ENCODE peak calls at places on chromosomes 4 and X, in four cellular contexts. One of them, this sample, is unnamed.

GRCh38 chrX:133670394-133670793 is 255.1 kb upstream of the GPC4 start:
- DNase-seq in HCT116: peak
- DNase-seq in K562: peak
- DNase-seq in HepG2: no peak
- DNase-seq in this sample: peak

GRCh38 chrX:19823031-19823430 is 64.4 kb downstream of the SH3KBP1 start:
- DNase-seq in HCT116: no peak
- DNase-seq in K562: no peak
- DNase-seq in HepG2: peak
- DNase-seq in this sample: no peak

GRCh38 chrX:91434351-91435168 is at the start of gene PABPC5:
- DNase-seq in HCT116: no peak
- DNase-seq in K562: no peak
- DNase-seq in HepG2: no peak
- DNase-seq in this sample: peak

GRCh38 chr4:28444886-28445496 is 1584.3 kb downstream of the STIM2 start:
- DNase-seq in HCT116: no peak
- DNase-seq in K562: no peak
- DNase-seq in HepG2: no peak
- DNase-seq in this sample: no peak

GRCh38 chr4:69524708-69525107 is 29.0 kb upstream of the UGT2B4 start:
- DNase-seq in HCT116: no peak
- DNase-seq in K562: no peak
- DNase-seq in HepG2: no peak
- DNase-seq in this sample: no peak

GRCh38 chr4:13601060-13601459 is 26.5 kb downstream of the BOD1L1 start:
- DNase-seq in HCT116: no peak
- DNase-seq in K562: no peak
- DNase-seq in HepG2: no peak
- DNase-seq in this sample: no peak

GRCh38 chrX:140733766-140734342 is 24.3 kb downstream of the LINC00632 start:
- DNase-seq in HCT116: no peak
- DNase-seq in K562: peak
- DNase-seq in HepG2: peak
- DNase-seq in this sample: peak

GRCh38 chrX:68443155-68443868 is 10.0 kb upstream of the OPHN1 start:
- DNase-seq in HCT116: no peak
- DNase-seq in K562: no peak
- DNase-seq in HepG2: peak
- DNase-seq in this sample: no peak

GRCh38 chr4:83013420-83013867 is 2.8 kb upstream of the LIN54 start:
- DNase-seq in HCT116: no peak
- DNase-seq in K562: no peak
- DNase-seq in HepG2: no peak
- DNase-seq in this sample: peak

GRCh38 chr4:112523008-112523440 is 7.0 kb upstream of the NEUROG2 start:
- DNase-seq in HCT116: no peak
- DNase-seq in K562: peak
- DNase-seq in HepG2: no peak
- DNase-seq in this sample: no peak

DNA sequence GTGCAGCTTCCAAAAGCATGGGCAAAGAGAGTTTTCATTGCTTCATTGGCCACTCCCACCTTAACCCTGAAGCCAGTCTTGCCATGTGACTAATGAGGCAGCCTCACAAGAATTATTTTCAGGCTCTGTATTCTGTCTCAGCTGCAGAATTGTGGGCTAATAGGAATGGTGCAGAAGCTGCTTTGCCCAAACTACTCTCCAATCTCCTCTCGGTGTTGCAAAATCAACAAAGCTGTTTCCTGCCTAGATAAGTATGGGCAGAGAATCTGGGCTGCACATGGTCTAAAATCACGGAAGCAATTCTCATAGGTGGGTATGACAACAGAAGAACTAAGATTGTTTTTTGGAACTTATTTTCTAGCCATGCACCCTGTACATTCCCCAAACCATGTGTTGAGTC is 31.4 kb downstream of the PPP1R2C start:
- DNase-seq in HCT116: no peak
- DNase-seq in K562: no peak
- DNase-seq in HepG2: no peak
- DNase-seq in this sample: no peak
- TF ChIP-seq ELF1 in HCT116: no peak
- TF ChIP-seq ELF1 in K562: no peak
- TF ChIP-seq ELF1 in HepG2: no peak
- TF ChIP-seq ELF1 in this sample: no peak

GRCh38 chr4:118881512-118882146 is 7.0 kb upstream of the SYNPO2 start:
- DNase-seq in HCT116: no peak
- DNase-seq in K562: no peak
- DNase-seq in HepG2: no peak
- DNase-seq in this sample: no peak

GRCh38 chr4:118888666-118889312 is at the start of gene SYNPO2:
- DNase-seq in HCT116: peak
- DNase-seq in K562: no peak
- DNase-seq in HepG2: no peak
- DNase-seq in this sample: peak

GRCh38 chr4:118879409-118879808 is 9.2 kb upstream of the SYNPO2 start:
- DNase-seq in HCT116: no peak
- DNase-seq in K562: no peak
- DNase-seq in HepG2: peak
- DNase-seq in this sample: no peak

GRCh38 chr4:118884716-118885115 is 3.9 kb upstream of the SYNPO2 start:
- DNase-seq in HCT116: no peak
- DNase-seq in K562: no peak
- DNase-seq in HepG2: no peak
- DNase-seq in this sample: no peak

DNA sequence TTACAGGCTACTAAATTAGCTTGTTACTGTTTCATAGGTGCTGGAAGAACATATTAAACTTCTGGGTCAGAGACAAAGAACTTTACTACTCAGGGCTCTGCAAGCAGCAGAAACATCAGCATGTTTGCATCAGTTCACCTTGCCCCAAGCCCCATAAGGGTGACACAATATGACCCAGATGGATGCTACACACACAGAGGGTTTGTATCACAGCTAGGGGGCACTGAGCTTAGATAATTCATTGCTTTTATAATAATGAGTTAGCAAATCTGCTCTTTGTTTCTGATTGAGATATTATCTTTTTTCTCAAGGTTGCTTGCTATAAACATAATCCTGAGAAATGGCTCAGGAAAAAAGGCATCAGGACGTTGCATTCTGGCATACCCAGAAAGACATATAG is 4.8 kb upstream of the SYNPO2 start:
- DNase-seq in HCT116: no peak
- DNase-seq in K562: no peak
- DNase-seq in HepG2: no peak
- DNase-seq in this sample: peak
- TF ChIP-seq ELF1 in HCT116: no peak
- TF ChIP-seq ELF1 in K562: no peak
- TF ChIP-seq ELF1 in HepG2: no peak
- TF ChIP-seq ELF1 in this sample: no peak

DNA sequence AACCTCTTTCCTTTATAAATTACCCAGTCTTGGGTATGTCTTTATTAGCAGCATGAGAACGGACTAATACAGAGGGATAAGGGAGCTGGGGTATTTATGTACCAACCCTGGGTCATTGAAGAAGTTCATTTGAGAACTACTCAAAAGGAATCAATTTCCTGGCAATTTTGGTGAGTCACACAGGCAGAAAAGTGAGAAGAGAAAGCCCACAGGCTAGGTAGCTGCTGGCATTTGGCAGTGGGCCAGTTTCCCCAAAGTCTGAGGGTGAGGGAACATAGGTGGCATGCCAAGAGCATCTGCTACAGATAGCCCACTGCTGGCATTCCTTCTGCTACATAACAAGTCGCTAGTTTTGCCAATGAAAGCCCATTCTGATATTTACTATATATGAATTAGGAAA is 411.2 kb downstream of the MID1IP1 start:
- DNase-seq in HCT116: no peak
- DNase-seq in K562: no peak
- DNase-seq in HepG2: no peak
- DNase-seq in this sample: no peak
- TF ChIP-seq ELF1 in HCT116: no peak
- TF ChIP-seq ELF1 in K562: no peak
- TF ChIP-seq ELF1 in HepG2: no peak
- TF ChIP-seq ELF1 in this sample: no peak

GRCh38 chr4:15436515-15436914 is 8.7 kb downstream of the C1QTNF7 start:
- DNase-seq in HCT116: no peak
- DNase-seq in K562: no peak
- DNase-seq in HepG2: no peak
- DNase-seq in this sample: peak

GRCh38 chr4:15438939-15439524 is 11.2 kb downstream of the C1QTNF7 start:
- DNase-seq in HCT116: no peak
- DNase-seq in K562: no peak
- DNase-seq in HepG2: no peak
- DNase-seq in this sample: no peak

GRCh38 chr4:15428611-15429010 is 778 bp downstream of the C1QTNF7 start:
- DNase-seq in HCT116: no peak
- DNase-seq in K562: no peak
- DNase-seq in HepG2: no peak
- DNase-seq in this sample: no peak

GRCh38 chr4:15434086-15434485 is 6.3 kb downstream of the C1QTNF7 start:
- DNase-seq in HCT116: no peak
- DNase-seq in K562: no peak
- DNase-seq in HepG2: no peak
- DNase-seq in this sample: no peak
- TF ChIP-seq ELF1 in HCT116: no peak
- TF ChIP-seq ELF1 in K562: no peak
- TF ChIP-seq ELF1 in HepG2: no peak
- TF ChIP-seq ELF1 in this sample: no peak

GRCh38 chr4:156336516-156336915 is 382.9 kb upstream of the CTSO start:
- DNase-seq in HCT116: no peak
- DNase-seq in K562: no peak
- DNase-seq in HepG2: no peak
- DNase-seq in this sample: no peak
- TF ChIP-seq ELF1 in HCT116: no peak
- TF ChIP-seq ELF1 in K562: no peak
- TF ChIP-seq ELF1 in HepG2: no peak
- TF ChIP-seq ELF1 in this sample: no peak

DNA sequence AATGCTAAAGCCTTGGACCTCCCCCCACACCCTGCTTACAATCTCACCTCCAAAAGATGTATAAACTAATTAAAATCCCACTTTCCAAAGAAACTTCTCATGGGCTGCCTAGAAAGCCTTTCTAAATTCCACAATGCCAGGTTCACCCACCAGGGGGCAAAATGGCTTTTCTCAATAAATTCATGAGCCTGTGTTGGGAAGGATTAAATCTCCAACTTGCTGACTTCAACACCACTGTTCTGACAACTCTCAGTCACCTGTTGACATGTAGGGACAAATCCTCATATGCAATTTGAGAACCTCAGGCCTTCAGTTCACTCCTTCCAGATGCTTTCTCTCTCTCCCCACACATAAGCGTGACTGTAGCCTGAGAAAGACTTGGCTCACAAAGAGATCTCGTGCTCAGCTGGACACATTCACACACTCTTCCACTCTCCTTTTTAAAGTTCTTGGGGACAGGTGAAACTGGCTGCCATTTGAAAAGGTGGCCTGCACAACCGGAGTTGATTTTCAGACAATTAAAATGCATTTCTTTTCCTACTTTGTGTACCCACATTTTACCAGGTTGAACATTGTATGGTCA is 88.6 kb upstream of the PRPS2 start:
- DNase-seq in HCT116: peak
- DNase-seq in K562: peak
- DNase-seq in HepG2: peak
- DNase-seq in this sample: peak
- TF ChIP-seq ELF1 in HCT116: no peak
- TF ChIP-seq ELF1 in K562: no peak
- TF ChIP-seq ELF1 in HepG2: no peak
- TF ChIP-seq ELF1 in this sample: no peak